ENCODE peak calls at places on chromosomes 7 and 10, in five cellular contexts. U is HepG2, Q is HCT116, B is K562, K is endothelial cell of umbilical vein. E is an unnamed sample.
A peak's percentile ranks its signal among the peaks of the same experiment; 100 is the strongest.

GRCh38 chr10:61975107-61975932 is 73.8 kb downstream of the ARID5B start:
- DNase-seq in Q (no peak), U (no peak), K (no peak), B (peak; percentile 42), E (no peak)

GRCh38 chr7:134779741-134780065 is 269 bp downstream of the CALD1 start:
- DNase-seq in U (no peak), Q (no peak), K (no peak), B (no peak), E (no peak)

GRCh38 chr10:18542832-18543231 is 108.6 kb downstream of the NSUN6 start:
- DNase-seq in K (no peak), Q (no peak), U (peak; percentile 35), B (no peak), E (no peak)

GRCh38 chr10:78623577-78624215 is 445.1 kb upstream of the ZMIZ1 start:
- DNase-seq in B (no peak), U (peak; percentile 66), Q (peak; percentile 36), K (peak; percentile 11), E (no peak)

GRCh38 chr7:10888861-10889260 is 84.8 kb upstream of the PHF14 start:
- DNase-seq in U (no peak), K (no peak), Q (no peak), B (no peak), E (no peak)

GRCh38 chr7:11831727-11832495 is at the start of gene THSD7A:
- DNase-seq in B (no peak), K (peak; percentile 81), U (peak; percentile 7), Q (no peak), E (no peak)

GRCh38 chr10:129771024-129771423 is 193.1 kb downstream of the EBF3 start:
- DNase-seq in B (no peak), Q (no peak), K (no peak), U (no peak), E (no peak)

GRCh38 chr7:43534110-43534509 is 48.8 kb upstream of the STK17A start:
- DNase-seq in Q (no peak), U (no peak), B (no peak), K (no peak), E (no peak)

GRCh38 chr10:124719213-124719851 is 24.8 kb downstream of the FAM53B start:
- DNase-seq in Q (no peak), K (peak; percentile 84), U (no peak), B (peak; percentile 48), E (no peak)

GRCh38 chr7:92773808-92774207 is 62.6 kb downstream of the CDK6 start:
- DNase-seq in U (no peak), B (no peak), K (no peak), Q (no peak), E (no peak)

GRCh38 chr10:118752401-118752800 is 2.4 kb downstream of the CACUL1 start:
- DNase-seq in B (no peak), U (no peak), Q (no peak), K (no peak), E (no peak)

GRCh38 chr10:75398630-75399460 is 2.7 kb downstream of the ZNF503 start:
- DNase-seq in B (no peak), Q (no peak), U (no peak), K (peak; percentile 51), E (no peak)

GRCh38 chr7:47815867-47816266 is 132.4 kb downstream of the PKD1L1 start:
- DNase-seq in K (no peak), B (no peak), U (no peak), Q (no peak), E (no peak)

GRCh38 chr7:132618956-132619305 is 42.7 kb upstream of the PLXNA4 start:
- DNase-seq in K (peak; percentile 86), B (no peak), Q (no peak), U (no peak), E (no peak)

DNA sequence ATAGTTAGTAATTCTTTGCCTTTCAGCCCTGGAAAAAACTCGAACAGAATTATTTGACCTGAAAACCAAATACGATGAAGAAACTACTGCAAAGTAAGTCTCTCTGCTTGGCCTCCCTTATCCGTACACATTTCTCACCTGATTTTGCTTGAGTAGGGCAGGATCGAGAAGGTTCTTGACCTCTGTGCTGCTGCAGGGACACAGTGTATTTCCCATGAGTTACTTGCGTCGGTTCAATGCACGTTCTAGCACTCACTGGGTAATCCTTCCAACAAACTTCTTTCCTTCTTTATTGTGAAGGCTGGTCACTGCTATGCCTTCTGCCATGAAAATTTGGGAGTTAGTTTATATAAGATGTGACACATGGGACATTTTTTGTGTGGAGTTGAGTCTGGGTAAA is 171.5 kb upstream of the SH2B2 start:
- DNase-seq in B (no peak), K (no peak), U (no peak), Q (no peak), E (no peak)
- H3K9ac ChIP-seq in B (no peak overlapping the region), K (no peak overlapping the region), U (no peak overlapping the region), Q (no peak overlapping the region), E (no peak overlapping the region)

GRCh38 chr10:29642996-29643395 is 8.2 kb upstream of the SVIL start:
- DNase-seq in Q (no peak), K (no peak), U (no peak), B (no peak), E (no peak)
- TF ChIP-seq POLR2AphosphoS5 in Q (no peak), K (no peak), U (no peak), B (no peak), E (no peak)

GRCh38 chr10:58384999-58385783 is at the start of gene TFAM:
- DNase-seq in K (peak; percentile 97), B (peak; percentile 98), U (peak; percentile 88), Q (peak; percentile 81), E (peak; percentile 20)
- TF ChIP-seq EZH2 in K (no peak), B (no peak), U (no peak), Q (no peak), E (no peak)

GRCh38 chr10:53598914-53599313 is 826.3 kb upstream of the MBL2 start:
- DNase-seq in B (no peak), K (no peak), U (no peak), Q (no peak), E (no peak)
- H3K9ac ChIP-seq in B (no peak overlapping the region), K (no peak overlapping the region), U (no peak overlapping the region), Q (no peak overlapping the region), E (no peak overlapping the region)

GRCh38 chr10:5977471-5978370 is at the start of gene IL15RA:
- DNase-seq in B (peak; percentile 92), Q (peak; percentile 39), K (peak; percentile 82), U (peak; percentile 24), E (no peak)
- TF ChIP-seq POLR2AphosphoS5 in B (no peak), Q (peak; percentile 36), K (no peak), U (no peak), E (no peak)

DNA sequence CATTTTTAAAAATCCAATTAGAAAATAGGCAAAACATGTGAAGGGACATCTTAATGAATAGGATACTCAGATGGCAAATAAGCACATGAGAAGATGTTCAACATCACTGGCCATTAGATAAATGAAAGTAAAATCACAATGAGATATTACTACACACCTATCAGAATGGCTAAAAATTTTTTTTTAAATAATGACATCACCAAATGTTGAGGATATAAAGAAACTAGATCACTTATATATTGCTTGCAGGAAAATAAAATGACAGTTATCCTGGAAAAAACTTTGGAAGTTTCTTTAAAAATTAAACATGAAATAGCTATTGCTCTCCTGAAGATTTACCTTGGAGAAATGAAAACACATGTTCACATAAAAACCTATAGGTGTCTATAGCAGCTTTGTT is 127.8 kb downstream of the ALOX5 start:
- DNase-seq in K (no peak), U (no peak), Q (no peak), B (no peak), E (no peak)
- TF ChIP-seq EZH2 in K (no peak), U (no peak), Q (no peak), B (no peak), E (no peak)

GRCh38 chr7:130794619-130794922 is 60.6 kb upstream of the KLF14 start:
- DNase-seq in B (no peak), K (peak; percentile 10), Q (no peak), U (no peak), E (no peak)
- H3K9ac ChIP-seq in B (no peak overlapping the region), K (peak overlapping the region; percentile 16), Q (peak overlapping the region; percentile 54), U (no peak overlapping the region), E (peak overlapping the region; percentile 63)

E was measured in SK-N-MC.